ENCODE peak calls at places on chromosomes 4 and X, in seven cellular contexts. C is HCT116, S is GM12878, Y is K562, F is SK-N-SH, K is HepG2, L is H1. I is an unnamed sample.

GRCh38 chrX:122026665-122027064 is 979.3 kb downstream of the GLUD2 start:
- DNase-seq in L (no peak), C (no peak), K (no peak), F (no peak), Y (no peak), S (no peak), I (peak)

GRCh38 chr4:147453561-147454141 is 27.2 kb upstream of the EDNRA start:
- DNase-seq in L (no peak), K (no peak), F (no peak), Y (no peak), C (peak), S (no peak), I (peak)

GRCh38 chrX:120690344-120690743 is 60.5 kb upstream of the C1GALT1C1 start:
- DNase-seq in F (no peak), S (no peak), C (no peak), Y (no peak), L (no peak), K (no peak), I (no peak)

GRCh38 chr4:168451744-168452394 is 28.4 kb downstream of the DDX60L start:
- DNase-seq in F (no peak), S (no peak), K (no peak), L (no peak), C (peak), Y (no peak), I (no peak)

GRCh38 chrX:24347871-24348270 is 12.6 kb upstream of the SUPT20HL1 start:
- DNase-seq in S (no peak), L (no peak), C (no peak), Y (no peak), F (no peak), K (no peak), I (no peak)

GRCh38 chr4:180596888-180597483 is 1646.2 kb upstream of the TENM3 start:
- DNase-seq in S (no peak), F (peak), K (no peak), Y (no peak), C (no peak), L (no peak), I (no peak)

GRCh38 chr4:1255151-1255550 is 6.2 kb upstream of the CTBP1 start:
- DNase-seq in F (no peak), K (no peak), S (no peak), C (no peak), L (no peak), Y (no peak), I (no peak)

GRCh38 chr4:73021634-73022033 is 47.9 kb downstream of the COX18 start:
- DNase-seq in Y (peak), S (no peak), F (peak), L (no peak), C (peak), K (peak), I (peak)

GRCh38 chr4:174714393-174715211 is 114.4 kb downstream of the GLRA3 start:
- DNase-seq in K (peak), Y (peak), C (peak), S (no peak), F (peak), L (peak), I (peak)

GRCh38 chr4:96352051-96352517 is 512.2 kb downstream of the PDHA2 start:
- DNase-seq in K (peak), S (no peak), C (peak), F (peak), Y (no peak), L (peak), I (no peak)

GRCh38 chrX:50161143-50161542 is 39.7 kb downstream of the AKAP4 start:
- DNase-seq in C (no peak), L (no peak), K (no peak), S (no peak), F (no peak), Y (no peak), I (no peak)

GRCh38 chr4:22668702-22669101 is 24.0 kb upstream of the GBA3 start:
- DNase-seq in C (no peak), Y (no peak), F (no peak), L (no peak), S (no peak), K (no peak), I (no peak)

GRCh38 chrX:49844622-49845021 is 15.5 kb downstream of the PAGE4 start:
- DNase-seq in L (no peak), S (no peak), C (no peak), K (no peak), F (no peak), Y (no peak), I (no peak)

GRCh38 chrX:129733335-129733734 is 5.4 kb upstream of the XPNPEP2 start:
- DNase-seq in F (no peak), K (no peak), Y (no peak), S (no peak), C (no peak), L (no peak), I (no peak)

GRCh38 chr4:1383728-1384591 is 22.3 kb downstream of the NKX1-1 start:
- DNase-seq in Y (no peak), C (no peak), F (no peak), L (no peak), K (no peak), S (no peak), I (no peak)

GRCh38 chr4:172978848-172979247 is 189.8 kb upstream of the GALNT7 start:
- DNase-seq in C (no peak), K (no peak), F (no peak), Y (no peak), L (no peak), S (no peak), I (no peak)

GRCh38 chrX:115949900-115950822 is 220.4 kb upstream of the AGTR2 start:
- DNase-seq in S (no peak), C (no peak), K (peak), F (peak), Y (no peak), L (no peak), I (no peak)

GRCh38 chr4:111210576-111210975 is 587.7 kb upstream of the PITX2 start:
- DNase-seq in Y (no peak), K (no peak), S (no peak), L (no peak), F (no peak), C (no peak), I (no peak)

GRCh38 chrX:74505437-74505836 is 84.1 kb downstream of the SLC16A2 start:
- DNase-seq in K (no peak), C (no peak), S (no peak), F (no peak), L (no peak), Y (no peak), I (no peak)

GRCh38 chr4:71472946-71473345 is 134.1 kb downstream of the SLC4A4 start:
- DNase-seq in Y (no peak), C (no peak), L (no peak), K (no peak), F (no peak), S (no peak), I (no peak)

GRCh38 chr4:147851135-147851534 is 119.2 kb downstream of the ARHGAP10 start:
- DNase-seq in K (no peak), C (no peak), F (no peak), S (no peak), Y (no peak), L (no peak), I (no peak)

GRCh38 chr4:41640905-41641304 is 102.9 kb downstream of the LIMCH1 start:
- DNase-seq in F (no peak), S (no peak), C (no peak), Y (no peak), L (no peak), K (no peak), I (peak)

GRCh38 chr4:153728151-153728550 is 31.7 kb downstream of the RNF175 start:
- DNase-seq in K (no peak), Y (no peak), C (no peak), F (no peak), S (no peak), L (no peak), I (no peak)

GRCh38 chr4:1336079-1336478 is 10.9 kb upstream of the UVSSA start:
- DNase-seq in F (no peak), S (no peak), K (peak), C (no peak), L (no peak), Y (no peak), I (no peak)

GRCh38 chrX:45592067-45592466 is 391.4 kb upstream of the DIPK2B start:
- DNase-seq in F (no peak), K (no peak), L (no peak), C (no peak), S (no peak), Y (no peak), I (no peak)

GRCh38 chrX:122565952-122566351 is 618.1 kb upstream of the GRIA3 start:
- DNase-seq in L (no peak), F (peak), Y (no peak), C (peak), S (no peak), K (no peak), I (peak)

GRCh38 chr4:105741548-105741947 is 33.0 kb downstream of the GSTCD start:
- DNase-seq in S (no peak), Y (no peak), C (no peak), F (peak), L (no peak), K (no peak), I (no peak)

GRCh38 chr4:144179152-144179739 is 38.7 kb upstream of the GYPA start:
- DNase-seq in Y (peak), K (no peak), C (no peak), F (no peak), L (no peak), S (no peak), I (no peak)

GRCh38 chrX:22249371-22249770 is 23.3 kb upstream of the CBLL2 start:
- DNase-seq in L (no peak), F (no peak), C (no peak), S (no peak), K (no peak), Y (no peak), I (no peak)

GRCh38 chrX:39519213-39519544 is 578.6 kb downstream of the BCOR start:
- DNase-seq in L (no peak), C (no peak), F (peak), Y (no peak), K (no peak), S (no peak), I (peak)

GRCh38 chrX:24646745-24647182 is 383 bp downstream of the PCYT1B start:
- DNase-seq in C (no peak), L (no peak), F (peak), S (no peak), Y (no peak), K (no peak), I (no peak)

GRCh38 chr4:160127211-160127610 is 1024.3 kb downstream of the RAPGEF2 start:
- DNase-seq in S (no peak), C (no peak), Y (no peak), F (no peak), L (no peak), K (no peak), I (no peak)

DNA sequence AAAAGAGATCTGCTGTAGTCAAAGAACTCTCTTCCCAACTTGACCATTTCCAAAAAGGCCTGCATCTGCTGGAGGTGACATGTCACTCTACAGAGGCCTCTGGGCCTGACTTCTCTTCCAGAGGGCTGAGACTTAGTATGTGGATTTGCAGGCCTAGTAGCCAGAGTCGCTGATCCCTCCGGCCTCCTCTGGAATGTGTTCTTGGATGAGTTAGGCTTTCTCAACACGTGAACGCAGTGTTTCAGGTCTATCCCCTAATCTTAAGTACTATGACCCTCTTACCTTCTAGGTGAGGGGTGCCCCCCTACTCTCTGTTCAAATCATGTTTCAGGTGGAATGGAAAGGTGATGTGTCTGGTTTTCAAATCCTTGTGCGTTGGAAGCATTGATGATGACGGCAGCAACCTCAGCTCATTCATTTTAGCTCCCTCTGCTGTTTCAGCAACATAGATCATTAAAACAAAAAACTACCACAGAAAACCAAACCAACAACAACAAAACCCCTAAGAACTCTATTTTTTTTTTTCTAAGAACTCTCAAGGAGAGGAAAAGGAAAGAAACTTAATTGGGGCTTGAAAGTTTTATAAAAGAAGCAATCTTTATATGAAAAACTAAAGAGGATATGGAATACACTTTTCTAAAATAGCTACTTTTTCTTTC is 56.4 kb downstream of the RWDD4 start:
- DNase-seq in L (peak), F (no peak), Y (no peak), K (no peak), S (no peak), C (no peak), I (peak)
- TF ChIP-seq JUND in L (no peak), F (no peak), Y (no peak), K (no peak), S (no peak), C (no peak), I (no peak)

GRCh38 chr4:82172186-82172585 is 201.6 kb downstream of the HNRNPD start:
- DNase-seq in F (no peak), S (no peak), Y (no peak), C (no peak), K (no peak), L (no peak), I (no peak)
- TF ChIP-seq JUND in F (no peak), S (no peak), Y (no peak), C (no peak), K (no peak), L (no peak), I (no peak)

GRCh38 chr4:85937507-85937906 is 422.3 kb downstream of the MAPK10 start:
- DNase-seq in L (no peak), Y (no peak), F (no peak), K (no peak), C (no peak), S (no peak), I (no peak)
- TF ChIP-seq JUND in L (no peak), Y (no peak), F (no peak), K (no peak), C (no peak), S (no peak), I (no peak)

DNA sequence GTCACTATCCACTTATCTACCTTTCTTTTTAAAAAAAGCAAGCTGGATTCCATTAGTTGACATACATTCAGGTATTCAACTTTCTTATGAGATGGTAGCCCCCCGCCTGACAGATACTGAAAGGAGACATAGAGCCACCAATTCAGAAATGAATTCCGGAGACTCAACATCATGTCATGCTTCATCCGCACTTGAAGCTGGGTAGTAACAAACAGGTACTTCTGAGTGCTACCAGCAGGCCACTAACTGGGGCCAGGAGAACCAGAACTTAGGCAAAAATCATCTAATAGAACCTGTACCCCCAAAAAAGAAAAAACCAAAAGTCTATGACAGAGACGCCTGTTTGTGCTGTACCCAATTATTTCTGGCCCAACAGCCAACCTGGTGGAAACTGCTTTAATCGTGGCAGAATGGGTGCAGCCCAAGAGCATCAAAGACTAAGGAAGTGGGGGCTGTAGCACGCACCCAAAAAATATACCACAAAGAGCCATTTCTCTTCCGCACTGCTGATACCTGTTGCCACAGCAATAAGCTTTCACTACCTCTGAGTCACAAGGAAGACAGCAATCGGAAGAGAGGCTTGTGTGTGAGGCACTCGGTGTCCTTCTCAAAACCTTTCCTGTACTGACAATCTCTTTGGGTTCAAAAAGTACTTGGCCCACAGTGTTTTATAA is 84.8 kb downstream of the AFAP1 start:
- DNase-seq in Y (no peak), C (no peak), F (no peak), L (no peak), K (no peak), S (peak), I (no peak)
- TF ChIP-seq JUND in Y (no peak), C (no peak), F (no peak), L (no peak), K (no peak), S (no peak), I (no peak)

GRCh38 chr4:59222231-59222630 is 1977.9 kb upstream of the ADGRL3 start:
- DNase-seq in Y (no peak), C (no peak), L (no peak), F (no peak), K (no peak), S (no peak), I (no peak)
- TF ChIP-seq JUND in Y (no peak), C (no peak), L (no peak), F (no peak), K (no peak), S (no peak), I (no peak)

GRCh38 chr4:26558166-26558895 is 25.6 kb upstream of the TBC1D19 start:
- DNase-seq in S (no peak), K (no peak), F (no peak), L (no peak), Y (no peak), C (no peak), I (no peak)

DNA sequence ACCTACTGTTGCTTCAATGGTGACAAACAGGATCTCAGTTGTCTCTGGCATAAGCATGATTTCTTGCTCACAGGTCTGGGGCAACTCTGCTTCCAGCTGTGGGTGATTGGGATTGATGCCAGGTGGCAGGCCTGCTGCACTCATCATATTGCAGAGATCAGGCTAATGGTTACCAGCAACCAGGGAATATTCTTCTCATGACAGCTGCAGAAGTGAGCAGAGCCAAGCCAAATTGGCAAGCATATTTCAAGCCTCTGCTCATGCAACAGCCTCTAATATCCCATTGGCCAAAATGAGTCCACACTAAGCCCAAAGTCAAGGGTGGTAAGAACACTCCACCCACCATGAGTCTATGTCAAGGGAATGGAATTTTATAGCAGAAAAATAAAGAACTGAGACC is 26.7 kb upstream of the TBC1D19 start:
- DNase-seq in K (no peak), L (no peak), F (peak), C (no peak), S (no peak), Y (no peak), I (no peak)
- TF ChIP-seq JUND in K (no peak), L (no peak), F (no peak), C (no peak), S (no peak), Y (no peak), I (no peak)

GRCh38 chr4:31081375-31081774 is 361.2 kb downstream of the PCDH7 start:
- DNase-seq in L (no peak), S (no peak), K (no peak), Y (no peak), C (no peak), F (no peak), I (no peak)
- TF ChIP-seq JUND in L (no peak), S (no peak), K (no peak), Y (no peak), C (no peak), F (no peak), I (no peak)

GRCh38 chr4:187060551-187060950 is 336.9 kb upstream of the FAT1 start:
- DNase-seq in S (no peak), K (no peak), Y (no peak), F (no peak), C (no peak), L (no peak), I (no peak)
- TF ChIP-seq JUND in S (no peak), K (no peak), Y (no peak), F (no peak), C (no peak), L (no peak), I (no peak)

DNA sequence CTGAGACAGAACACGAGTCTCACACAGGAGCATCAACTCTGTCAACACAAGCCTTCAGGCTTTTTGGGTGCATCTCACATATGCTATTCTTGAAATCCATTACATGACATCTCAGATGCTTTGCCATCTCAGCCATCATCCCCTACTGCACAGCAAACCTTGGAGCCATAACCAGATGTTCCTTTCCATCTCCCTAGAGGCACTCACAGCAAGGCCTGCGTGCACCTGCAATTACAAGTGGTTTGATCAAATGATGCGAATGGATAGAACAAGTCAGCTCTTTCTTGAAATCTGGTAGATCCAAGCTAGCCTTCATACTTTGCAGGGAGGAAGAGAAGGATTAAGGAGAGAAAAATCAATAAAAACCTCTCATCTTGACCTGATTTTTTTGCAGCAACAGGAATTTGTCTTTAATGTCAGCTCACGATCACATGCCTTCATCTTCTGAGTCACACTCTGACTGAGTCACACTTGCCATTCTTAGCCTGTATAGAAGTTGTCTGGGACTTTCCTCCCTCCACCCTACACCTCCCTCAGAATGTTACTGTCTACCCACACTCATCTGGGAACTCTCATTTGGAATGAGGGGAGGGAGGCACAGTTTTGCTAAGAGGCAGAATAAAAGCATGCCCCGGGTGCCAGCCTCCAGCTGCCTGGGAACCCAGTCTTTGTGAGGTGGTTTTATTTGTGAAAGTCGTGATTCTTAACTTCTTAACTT is 11.9 kb upstream of the TRIML1 start:
- DNase-seq in C (peak), L (no peak), K (no peak), S (no peak), F (no peak), Y (no peak), I (no peak)
- TF ChIP-seq JUND in C (peak), L (no peak), K (no peak), S (no peak), F (peak), Y (no peak), I (no peak)

I was measured in T47D.